ENCODE peak calls at places on chromosomes 1 and 21, in six cellular contexts. V is endodermal cell; L is EL; G is germinal center; R is H9; T is stimulated activated effector memory CD8-positive, alpha-beta T cell treated with anti-CD3 and anti-CD28 coated beads, Interleukin-12 subunit alpha, Interleukin-12 subunit beta, amount 100 ng/mL, for 72 hours. K is an unnamed sample.

GRCh38 chr1:166915941-166916340 is 39.9 kb upstream of the TADA1 start:
- DNase-seq in V (peak; percentile 61), L (peak; percentile 28), R (peak; percentile 42), G (no peak), T (no peak), K (no peak)

GRCh38 chr1:13583964-13584791 is 546 bp downstream of the PDPN start:
- DNase-seq in V (peak; percentile 87), G (no peak), T (no peak), R (peak; percentile 59), L (no peak), K (peak; percentile 16)

GRCh38 chr1:230730979-230731378 is 16.2 kb upstream of the CAPN9 start:
- DNase-seq in L (no peak), R (no peak), T (no peak), G (no peak), V (no peak), K (no peak)

GRCh38 chr1:24952413-24952841 is 22.4 kb upstream of the RUNX3 start:
- DNase-seq in L (peak; percentile 29), T (no peak), V (no peak), G (no peak), R (no peak), K (no peak)

GRCh38 chr21:43323244-43324005 is 103.5 kb downstream of the SIK1 start:
- DNase-seq in L (no peak), V (no peak), G (no peak), R (no peak), T (no peak), K (no peak)

GRCh38 chr1:178651742-178652141 is 73.3 kb upstream of the RALGPS2 start:
- DNase-seq in L (no peak), G (no peak), T (no peak), R (no peak), V (no peak), K (no peak)

GRCh38 chr1:205317311-205317917 is 4.1 kb downstream of the NUAK2 start:
- DNase-seq in T (no peak), G (no peak), V (no peak), L (peak; percentile 27), R (no peak), K (no peak)

GRCh38 chr1:101854271-101854670 is 142.5 kb downstream of the OLFM3 start:
- DNase-seq in T (no peak), G (no peak), V (no peak), R (no peak), L (no peak), K (no peak)

GRCh38 chr1:81554108-81554507 is 246.6 kb upstream of the ADGRL2 start:
- DNase-seq in V (no peak), R (no peak), G (no peak), L (no peak), T (no peak), K (no peak)

GRCh38 chr1:226654046-226654445 is 85.0 kb downstream of the ITPKB start:
- DNase-seq in R (peak; percentile 77), G (no peak), T (no peak), L (peak; percentile 76), V (peak; percentile 86), K (no peak)

GRCh38 chr1:145990249-145991097 is 5.9 kb downstream of the TXNIP start:
- DNase-seq in T (no peak), G (no peak), V (no peak), R (no peak), L (no peak), K (no peak)

GRCh38 chr1:45326627-45327591 is at the start of gene HPDL:
- DNase-seq in G (peak; percentile 77), V (peak; percentile 97), T (peak; percentile 80), L (peak; percentile 57), R (peak; percentile 94), K (peak; percentile 86)

GRCh38 chr1:10192263-10192662 is 18.1 kb upstream of the KIF1B start:
- DNase-seq in V (no peak), T (no peak), R (no peak), L (no peak), G (no peak), K (no peak)

GRCh38 chr1:40039245-40039756 is 1.2 kb upstream of the CAP1 start:
- DNase-seq in G (peak; percentile 47), V (no peak), T (no peak), L (no peak), R (no peak), K (peak; percentile 24)

GRCh38 chr1:174652496-174653280 is 204.9 kb downstream of the GPR52 start:
- DNase-seq in T (no peak), R (peak; percentile 46), L (no peak), G (no peak), V (peak; percentile 71), K (no peak)

GRCh38 chr1:97913506-97913905 is 7.3 kb downstream of the DPYD start:
- DNase-seq in G (no peak), L (peak; percentile 32), T (no peak), V (no peak), R (no peak), K (no peak)

GRCh38 chr1:179058343-179059184 is 23.3 kb upstream of the TOR3A start:
- DNase-seq in G (no peak), V (no peak), L (peak; percentile 82), T (no peak), R (no peak), K (no peak)

GRCh38 chr1:8384088-8384487 is 66.2 kb downstream of the SLC45A1 start:
- DNase-seq in V (peak; percentile 25), G (no peak), L (peak; percentile 29), R (no peak), T (no peak), K (no peak)

GRCh38 chr1:231986631-231987291 is 360.2 kb downstream of the DISC1 start:
- DNase-seq in V (peak; percentile 45), G (no peak), R (no peak), T (no peak), L (no peak), K (no peak)

GRCh38 chr1:199742547-199742946 is 285.0 kb upstream of the NR5A2 start:
- DNase-seq in L (peak; percentile 87), R (no peak), V (no peak), G (no peak), T (no peak), K (no peak)

GRCh38 chr1:98427664-98428063 is 233.9 kb upstream of the SNX7 start:
- DNase-seq in L (no peak), T (no peak), R (no peak), G (no peak), V (no peak), K (no peak)